ENCODE peak calls at places on chromosomes 1 and 21, in six cellular contexts. One of them, this sample, is unnamed.
A peak's percentile ranks its signal among the peaks of the same experiment; 100 is the strongest.

GRCh38 chr1:226708342-226708780 is 30.7 kb downstream of the ITPKB start:
- DNase-seq in psoas muscle: no peak
- DNase-seq in tibial artery: no peak
- DNase-seq in H9: no peak
- DNase-seq in transverse colon: no peak
- DNase-seq in IMR-90: peak; percentile 92
- DNase-seq in this sample: no peak

GRCh38 chr1:99481391-99481996 is 164.4 kb upstream of the PALMD start:
- DNase-seq in psoas muscle: no peak
- DNase-seq in tibial artery: no peak
- DNase-seq in H9: no peak
- DNase-seq in transverse colon: peak; percentile 23
- DNase-seq in IMR-90: peak; percentile 68
- DNase-seq in this sample: peak; percentile 75

GRCh38 chr21:35627462-35627861 is 432.9 kb downstream of the SETD4 start:
- DNase-seq in psoas muscle: no peak
- DNase-seq in tibial artery: no peak
- DNase-seq in H9: no peak
- DNase-seq in transverse colon: no peak
- DNase-seq in IMR-90: no peak
- DNase-seq in this sample: no peak

GRCh38 chr1:221263831-221264767 is 384.9 kb downstream of the HLX start:
- DNase-seq in psoas muscle: peak; percentile 20
- DNase-seq in tibial artery: peak; percentile 73
- DNase-seq in H9: peak; percentile 73
- DNase-seq in transverse colon: peak; percentile 22
- DNase-seq in IMR-90: peak; percentile 89
- DNase-seq in this sample: peak; percentile 87

GRCh38 chr1:26744075-26744958 is 43.4 kb upstream of the PIGV start:
- DNase-seq in psoas muscle: peak; percentile 54
- DNase-seq in tibial artery: peak; percentile 89
- DNase-seq in H9: peak; percentile 90
- DNase-seq in transverse colon: peak; percentile 81
- DNase-seq in IMR-90: peak; percentile 94
- DNase-seq in this sample: peak; percentile 81

GRCh38 chr1:206455320-206455680 is 15.0 kb upstream of the IKBKE start:
- DNase-seq in psoas muscle: no peak
- DNase-seq in tibial artery: no peak
- DNase-seq in H9: no peak
- DNase-seq in transverse colon: no peak
- DNase-seq in IMR-90: no peak
- DNase-seq in this sample: no peak

GRCh38 chr21:44464351-44464750 is 9.0 kb downstream of the LRRC3 start:
- DNase-seq in psoas muscle: no peak
- DNase-seq in tibial artery: no peak
- DNase-seq in H9: no peak
- DNase-seq in transverse colon: no peak
- DNase-seq in IMR-90: no peak
- DNase-seq in this sample: no peak

GRCh38 chr1:44558883-44559282 is 115.4 kb downstream of the TMEM53 start:
- DNase-seq in psoas muscle: no peak
- DNase-seq in tibial artery: no peak
- DNase-seq in H9: no peak
- DNase-seq in transverse colon: no peak
- DNase-seq in IMR-90: no peak
- DNase-seq in this sample: no peak

GRCh38 chr1:241423541-241424479 is 66.8 kb upstream of the RGS7 start:
- DNase-seq in psoas muscle: no peak
- DNase-seq in tibial artery: no peak
- DNase-seq in H9: peak; percentile 66
- DNase-seq in transverse colon: no peak
- DNase-seq in IMR-90: peak; percentile 63
- DNase-seq in this sample: peak; percentile 89

GRCh38 chr1:241825581-241825980 is 22.4 kb upstream of the EXO1 start:
- DNase-seq in psoas muscle: no peak
- DNase-seq in tibial artery: no peak
- DNase-seq in H9: no peak
- DNase-seq in transverse colon: no peak
- DNase-seq in IMR-90: peak; percentile 52
- DNase-seq in this sample: no peak

GRCh38 chr1:2378441-2378851 is 12.9 kb downstream of the MORN1 start:
- DNase-seq in psoas muscle: no peak
- DNase-seq in tibial artery: no peak
- DNase-seq in H9: no peak
- DNase-seq in transverse colon: peak; percentile 3
- DNase-seq in IMR-90: no peak
- DNase-seq in this sample: no peak

GRCh38 chr1:183777359-183777758 is 27.6 kb upstream of the RGL1 start:
- DNase-seq in psoas muscle: no peak
- DNase-seq in tibial artery: no peak
- DNase-seq in H9: no peak
- DNase-seq in transverse colon: no peak
- DNase-seq in IMR-90: peak; percentile 24
- DNase-seq in this sample: no peak

GRCh38 chr1:203271018-203271743 is 34.1 kb upstream of the BTG2 start:
- DNase-seq in psoas muscle: no peak
- DNase-seq in tibial artery: peak; percentile 82
- DNase-seq in H9: peak; percentile 72
- DNase-seq in transverse colon: peak; percentile 81
- DNase-seq in IMR-90: peak; percentile 76
- DNase-seq in this sample: peak; percentile 83

GRCh38 chr1:111222308-111223125 is 5.0 kb upstream of the CHI3L2 start:
- DNase-seq in psoas muscle: peak; percentile 70
- DNase-seq in tibial artery: peak; percentile 79
- DNase-seq in H9: peak; percentile 90
- DNase-seq in transverse colon: peak; percentile 86
- DNase-seq in IMR-90: peak; percentile 50
- DNase-seq in this sample: peak; percentile 96

GRCh38 chr1:246126580-246126979 is 380.5 kb downstream of the SMYD3 start:
- DNase-seq in psoas muscle: no peak
- DNase-seq in tibial artery: no peak
- DNase-seq in H9: no peak
- DNase-seq in transverse colon: no peak
- DNase-seq in IMR-90: no peak
- DNase-seq in this sample: no peak

GRCh38 chr1:214552174-214552608 is 789 bp upstream of the PTPN14 start:
- DNase-seq in psoas muscle: peak; percentile 52
- DNase-seq in tibial artery: peak; percentile 83
- DNase-seq in H9: peak; percentile 87
- DNase-seq in transverse colon: peak; percentile 65
- DNase-seq in IMR-90: peak; percentile 64
- DNase-seq in this sample: peak; percentile 93
- H3K27ac ChIP-seq in psoas muscle: peak overlapping the region; percentile 95
- H3K27ac ChIP-seq in tibial artery: peak overlapping the region; percentile 98
- H3K27ac ChIP-seq in H9: peak overlapping the region; percentile 99
- H3K27ac ChIP-seq in transverse colon: peak overlapping the region; percentile 92
- H3K27ac ChIP-seq in IMR-90: peak overlapping the region; percentile 97
- H3K27ac ChIP-seq in this sample: peak overlapping the region; percentile 98

GRCh38 chr1:177809844-177810243 is 160.0 kb downstream of the SEC16B start:
- DNase-seq in psoas muscle: no peak
- DNase-seq in tibial artery: no peak
- DNase-seq in H9: no peak
- DNase-seq in transverse colon: no peak
- DNase-seq in IMR-90: peak; percentile 2
- DNase-seq in this sample: no peak
- H3K9me3 ChIP-seq in psoas muscle: no peaks in the 10 kb centered on the region
- H3K9me3 ChIP-seq in tibial artery: no peaks in the 10 kb centered on the region
- H3K9me3 ChIP-seq in H9: no peaks in the 10 kb centered on the region
- H3K9me3 ChIP-seq in transverse colon: no peaks in the 10 kb centered on the region
- H3K9me3 ChIP-seq in IMR-90: no peaks in the 10 kb centered on the region
- H3K9me3 ChIP-seq in this sample: no peaks in the 10 kb centered on the region

DNA sequence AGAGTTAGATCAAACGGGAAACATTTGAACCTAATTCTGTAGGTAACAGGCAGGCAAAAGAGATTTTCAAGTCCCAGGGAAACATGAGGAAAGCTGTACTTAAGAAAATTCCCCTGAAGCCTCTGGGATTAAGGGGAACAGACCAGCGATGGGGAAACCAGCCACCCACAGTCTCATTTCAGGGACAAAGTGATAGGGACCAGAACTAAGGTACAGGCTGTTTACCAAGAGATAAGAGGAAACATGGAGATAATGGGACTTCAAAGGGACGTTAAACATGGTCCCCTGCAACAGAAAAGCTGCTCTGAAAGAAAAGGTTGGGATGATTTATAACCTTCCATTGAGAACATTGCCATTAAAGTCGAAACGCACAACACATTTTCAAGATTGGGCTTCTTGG is 84.4 kb downstream of the NTPCR start:
- DNase-seq in psoas muscle: no peak
- DNase-seq in tibial artery: no peak
- DNase-seq in H9: no peak
- DNase-seq in transverse colon: no peak
- DNase-seq in IMR-90: no peak
- DNase-seq in this sample: no peak
- H3K27ac ChIP-seq in psoas muscle: no peak overlapping the region
- H3K27ac ChIP-seq in tibial artery: no peak overlapping the region
- H3K27ac ChIP-seq in H9: no peak overlapping the region
- H3K27ac ChIP-seq in transverse colon: no peak overlapping the region
- H3K27ac ChIP-seq in IMR-90: no peak overlapping the region
- H3K27ac ChIP-seq in this sample: no peak overlapping the region

GRCh38 chr1:49026230-49026811 is 249.6 kb upstream of the BEND5 start:
- DNase-seq in psoas muscle: no peak
- DNase-seq in tibial artery: no peak
- DNase-seq in H9: no peak
- DNase-seq in transverse colon: no peak
- DNase-seq in IMR-90: no peak
- DNase-seq in this sample: no peak
- H3K9me3 ChIP-seq in psoas muscle: no peaks in the 10 kb centered on the region
- H3K9me3 ChIP-seq in tibial artery: no peaks in the 10 kb centered on the region
- H3K9me3 ChIP-seq in H9: peaks cover 8% of the 10 kb centered on the region
- H3K9me3 ChIP-seq in transverse colon: peaks cover 13% of the 10 kb centered on the region
- H3K9me3 ChIP-seq in IMR-90: peaks cover 12% of the 10 kb centered on the region
- H3K9me3 ChIP-seq in this sample: peaks cover 79% of the 10 kb centered on the region

DNA sequence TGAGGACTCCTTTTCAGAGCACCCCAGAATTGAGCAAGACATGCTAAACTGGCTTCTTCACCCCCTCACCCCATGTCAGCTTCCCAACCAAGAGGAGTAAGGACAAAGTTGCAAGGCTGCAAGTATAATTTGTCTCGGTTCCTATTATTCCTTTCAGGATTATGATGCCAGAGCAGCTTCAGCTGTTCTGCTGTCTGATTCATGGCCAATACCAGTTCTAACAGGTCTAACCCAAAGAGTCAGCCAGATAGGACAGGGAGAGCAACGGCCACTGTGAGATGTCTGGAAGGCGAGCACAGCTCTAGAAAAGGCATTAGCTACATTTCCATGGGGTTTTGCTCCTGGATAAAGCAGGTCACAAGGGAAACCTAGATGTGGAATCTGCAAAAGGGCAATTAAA is 53.3 kb upstream of the HOOK1 start:
- DNase-seq in psoas muscle: no peak
- DNase-seq in tibial artery: no peak
- DNase-seq in H9: no peak
- DNase-seq in transverse colon: no peak
- DNase-seq in IMR-90: peak; percentile 30
- DNase-seq in this sample: no peak
- H3K27ac ChIP-seq in psoas muscle: no peak overlapping the region
- H3K27ac ChIP-seq in tibial artery: no peak overlapping the region
- H3K27ac ChIP-seq in H9: no peak overlapping the region
- H3K27ac ChIP-seq in transverse colon: no peak overlapping the region
- H3K27ac ChIP-seq in IMR-90: no peak overlapping the region
- H3K27ac ChIP-seq in this sample: no peak overlapping the region

This sample was measured in endodermal cell.